ENCODE peak calls at places on chromosomes 7 and 10, in eight cellular contexts. N is stomach, S is ovary, M is transverse colon, Q is testis, I is IMR-90, Y is sigmoid colon, V is adrenal gland. L is an unnamed sample. For H3K4me1, the result is how much of the 10 kb centered on the place peaks cover.

GRCh38 chr10:2978111-2978510 is 89.2 kb upstream of the PFKP start:
- DNase-seq in N (no peak), S (no peak), M (no peak), Q (no peak), I (peak), Y (no peak), V (no peak), L (no peak)

GRCh38 chr10:47415520-47416304 is 31.6 kb upstream of the ZNF488 start:
- DNase-seq in N (no peak), S (no peak), M (no peak), Q (no peak), I (no peak), Y (no peak), V (no peak), L (no peak)

GRCh38 chr10:10785627-10786333 is 231.9 kb upstream of the CELF2 start:
- DNase-seq in N (no peak), S (no peak), M (no peak), Q (no peak), I (peak), Y (no peak), V (no peak), L (no peak)

GRCh38 chr7:129468087-129468486 is 33.9 kb downstream of the STRIP2 start:
- DNase-seq in N (no peak), S (no peak), M (no peak), Q (no peak), I (peak), Y (no peak), V (no peak), L (peak)

GRCh38 chr7:17205850-17206353 is 92.5 kb upstream of the AHR start:
- DNase-seq in N (no peak), S (no peak), M (no peak), Q (no peak), I (no peak), Y (no peak), V (no peak), L (no peak)

GRCh38 chr10:48464871-48465736 is 139.8 kb downstream of the ARHGAP22 start:
- DNase-seq in N (peak), S (peak), M (no peak), Q (peak), I (no peak), Y (no peak), V (no peak), L (peak)

GRCh38 chr10:48251525-48252353 is 22.8 kb downstream of the FRMPD2 start:
- DNase-seq in N (peak), S (no peak), M (peak), Q (no peak), I (no peak), Y (peak), V (no peak), L (peak)

GRCh38 chr10:123380491-123381085 is 226.4 kb downstream of the BUB3 start:
- DNase-seq in N (no peak), S (no peak), M (no peak), Q (no peak), I (no peak), Y (no peak), V (no peak), L (no peak)

GRCh38 chr10:13439771-13440708 is 88.8 kb downstream of the BEND7 start:
- DNase-seq in N (peak), S (peak), M (peak), Q (peak), I (no peak), Y (peak), V (peak), L (peak)

GRCh38 chr7:8044761-8045430 is 76.3 kb downstream of the GLCCI1 start:
- DNase-seq in N (no peak), S (no peak), M (no peak), Q (no peak), I (no peak), Y (no peak), V (no peak), L (no peak)

GRCh38 chr10:112955736-112956421 is 5.8 kb downstream of the TCF7L2 start:
- DNase-seq in N (no peak), S (no peak), M (peak), Q (no peak), I (peak), Y (peak), V (no peak), L (no peak)

GRCh38 chr7:148242271-148242801 is 348.2 kb upstream of the C7orf33 start:
- DNase-seq in N (peak), S (no peak), M (peak), Q (peak), I (peak), Y (no peak), V (peak), L (peak)

GRCh38 chr7:832292-832967 is at the start of gene SUN1:
- DNase-seq in N (no peak), S (no peak), M (no peak), Q (no peak), I (peak), Y (peak), V (peak), L (peak)

GRCh38 chr7:100817097-100817496 is 10.2 kb downstream of the EPHB4 start:
- DNase-seq in N (no peak), S (no peak), M (no peak), Q (no peak), I (no peak), Y (no peak), V (no peak), L (no peak)

GRCh38 chr7:100819586-100819985 is 7.7 kb downstream of the EPHB4 start:
- DNase-seq in N (no peak), S (no peak), M (no peak), Q (no peak), I (no peak), Y (no peak), V (no peak), L (no peak)

GRCh38 chr7:100822236-100823139 is 4.8 kb downstream of the EPHB4 start:
- DNase-seq in N (no peak), S (peak), M (no peak), Q (peak), I (no peak), Y (no peak), V (peak), L (no peak)

GRCh38 chr7:100818825-100819224 is 8.5 kb downstream of the EPHB4 start:
- DNase-seq in N (no peak), S (no peak), M (no peak), Q (no peak), I (no peak), Y (no peak), V (no peak), L (no peak)

DNA sequence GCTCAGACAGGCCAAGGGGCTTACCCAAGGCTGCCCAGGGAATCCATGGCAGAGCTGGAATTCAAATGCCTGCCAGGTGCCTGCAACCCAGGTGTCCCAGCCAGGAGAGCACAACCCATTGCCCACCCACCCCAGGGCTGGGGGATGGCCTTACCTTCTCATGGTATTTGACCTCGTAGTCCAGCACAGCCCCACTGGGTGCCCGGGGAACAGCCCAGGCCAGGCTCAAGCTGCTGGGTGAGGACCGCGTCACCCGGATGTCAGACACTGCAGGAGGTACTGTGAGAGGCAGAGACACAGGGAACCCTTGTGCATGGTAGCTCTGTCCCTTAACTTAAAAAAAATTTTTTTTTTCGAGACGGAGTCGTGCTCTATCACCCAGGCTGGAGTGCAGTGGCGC is 9.0 kb downstream of the EPHB4 start:
- DNase-seq in N (no peak), S (no peak), M (no peak), Q (no peak), I (no peak), Y (no peak), V (no peak), L (no peak)
- TF ChIP-seq POLR2A in N (no peak), S (no peak), M (no peak), Q (no peak), I (no peak), Y (no peak), V (no peak), L (no peak)

GRCh38 chr10:30056281-30056680 is 3.1 kb downstream of the JCAD start:
- DNase-seq in N (no peak), S (no peak), M (no peak), Q (no peak), I (peak), Y (no peak), V (no peak), L (no peak)

GRCh38 chr10:30057421-30057841 is 2.0 kb downstream of the JCAD start:
- DNase-seq in N (no peak), S (no peak), M (no peak), Q (no peak), I (peak), Y (no peak), V (no peak), L (peak)

GRCh38 chr10:30056767-30057355 is 2.5 kb downstream of the JCAD start:
- DNase-seq in N (no peak), S (no peak), M (no peak), Q (no peak), I (no peak), Y (no peak), V (no peak), L (peak)

GRCh38 chr10:30058111-30058510 is 1.3 kb downstream of the JCAD start:
- DNase-seq in N (no peak), S (no peak), M (no peak), Q (no peak), I (no peak), Y (no peak), V (no peak), L (peak)

GRCh38 chr10:30055094-30055701 is 4.2 kb downstream of the JCAD start:
- DNase-seq in N (no peak), S (no peak), M (no peak), Q (peak), I (peak), Y (peak), V (no peak), L (no peak)
- H3K4me1 ChIP-seq in N (half or more), S (under half), M (under half), Q (under half), I (under half), Y (half or more), V (under half), L (under half)

GRCh38 chr10:71748671-71749191 is 24.6 kb downstream of the VSIR start:
- DNase-seq in N (peak), S (peak), M (peak), Q (peak), I (no peak), Y (peak), V (peak), L (peak)
- TF ChIP-seq POLR2A in N (no peak), S (no peak), M (peak), Q (no peak), I (no peak), Y (no peak), V (no peak), L (no peak)

GRCh38 chr10:63718006-63718405 is 196.8 kb downstream of the REEP3 start:
- DNase-seq in N (no peak), S (no peak), M (no peak), Q (no peak), I (no peak), Y (no peak), V (no peak), L (no peak)

GRCh38 chr10:63717089-63717715 is 196.0 kb downstream of the REEP3 start:
- DNase-seq in N (no peak), S (no peak), M (no peak), Q (no peak), I (no peak), Y (no peak), V (no peak), L (peak)

GRCh38 chr10:63719174-63719856 is 198.1 kb downstream of the REEP3 start:
- DNase-seq in N (no peak), S (no peak), M (no peak), Q (no peak), I (no peak), Y (no peak), V (no peak), L (no peak)

GRCh38 chr10:63720072-63720537 is 198.9 kb downstream of the REEP3 start:
- DNase-seq in N (peak), S (no peak), M (peak), Q (peak), I (peak), Y (no peak), V (no peak), L (peak)

DNA sequence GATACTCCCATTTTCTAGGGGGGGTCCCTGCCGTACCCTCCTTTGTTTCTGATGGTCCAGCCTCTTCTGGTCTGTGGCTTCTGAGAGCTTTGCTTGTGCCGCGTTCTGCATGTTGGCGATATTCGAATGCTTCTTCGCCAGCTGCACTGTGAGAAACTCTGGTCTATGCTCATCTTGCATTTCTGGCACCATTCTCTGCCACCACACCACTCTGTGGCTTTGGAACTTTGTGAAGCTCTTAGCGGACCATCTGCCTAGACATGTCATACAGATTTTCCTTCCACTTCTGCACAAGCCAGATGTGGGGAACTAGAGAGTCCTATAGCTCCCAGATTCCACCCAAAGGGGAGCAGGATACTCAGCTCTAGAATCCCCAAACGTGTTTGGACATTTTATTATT is 197.3 kb downstream of the REEP3 start:
- DNase-seq in N (no peak), S (no peak), M (no peak), Q (no peak), I (no peak), Y (no peak), V (no peak), L (no peak)
- H3K4me1 ChIP-seq in N (under half), S (under half), M (under half), Q (under half), I (under half), Y (under half), V (under half), L (under half)

GRCh38 chr7:80781561-80781979 is 137.3 kb downstream of the SEMA3C start:
- DNase-seq in N (peak), S (peak), M (peak), Q (peak), I (peak), Y (peak), V (peak), L (peak)
- TF ChIP-seq POLR2A in N (no peak), S (no peak), M (no peak), Q (no peak), I (no peak), Y (no peak), V (no peak), L (no peak)

L was measured in thyroid gland.